ENCODE peak calls at places on chromosomes 16 and 17, in nine cellular contexts. One of them, this sample, is unnamed.

GRCh38 chr16:29899516-29900101 is at the start of gene SEZ6L2:
- DNase-seq in activated naive CD8-positive, alpha-beta T cell treated with anti-CD3 and anti-CD28 coated beads, Interleukin-2, amount 50 U/mL, for 24 hours: peak
- DNase-seq in stromal cell of bone marrow: peak
- DNase-seq in A172: peak
- DNase-seq in anterior cingulate cortex: peak
- DNase-seq in Caki2: peak
- DNase-seq in stimulated activated CD8-positive, alpha-beta memory T cell treated with anti-CD3 and anti-CD28 coated beads, Interleukin-4, amount 100 ng/mL, for 1 hour: no peak
- DNase-seq in NCI-H774: peak
- DNase-seq in activated T-cell treated with anti-CD3 and anti-CD28 coated beads for 1 hour: peak
- DNase-seq in this sample: no peak

GRCh38 chr16:68644715-68645493 is at the start of gene CDH3:
- DNase-seq in anterior cingulate cortex: no peak
- DNase-seq in activated T-cell treated with anti-CD3 and anti-CD28 coated beads for 1 hour: no peak
- DNase-seq in stimulated activated CD8-positive, alpha-beta memory T cell treated with anti-CD3 and anti-CD28 coated beads, Interleukin-4, amount 100 ng/mL, for 1 hour: no peak
- DNase-seq in NCI-H774: peak
- DNase-seq in Caki2: no peak
- DNase-seq in A172: no peak
- DNase-seq in stromal cell of bone marrow: no peak
- DNase-seq in activated naive CD8-positive, alpha-beta T cell treated with anti-CD3 and anti-CD28 coated beads, Interleukin-2, amount 50 U/mL, for 24 hours: peak
- DNase-seq in this sample: peak

GRCh38 chr16:57304169-57305061 is 19.9 kb upstream of the PLLP start:
- DNase-seq in activated T-cell treated with anti-CD3 and anti-CD28 coated beads for 1 hour: no peak
- DNase-seq in NCI-H774: no peak
- DNase-seq in Caki2: peak
- DNase-seq in activated naive CD8-positive, alpha-beta T cell treated with anti-CD3 and anti-CD28 coated beads, Interleukin-2, amount 50 U/mL, for 24 hours: no peak
- DNase-seq in stromal cell of bone marrow: no peak
- DNase-seq in anterior cingulate cortex: no peak
- DNase-seq in stimulated activated CD8-positive, alpha-beta memory T cell treated with anti-CD3 and anti-CD28 coated beads, Interleukin-4, amount 100 ng/mL, for 1 hour: no peak
- DNase-seq in A172: peak
- DNase-seq in this sample: no peak

GRCh38 chr17:55314784-55315491 is 50.2 kb downstream of the HLF start:
- DNase-seq in activated naive CD8-positive, alpha-beta T cell treated with anti-CD3 and anti-CD28 coated beads, Interleukin-2, amount 50 U/mL, for 24 hours: no peak
- DNase-seq in activated T-cell treated with anti-CD3 and anti-CD28 coated beads for 1 hour: no peak
- DNase-seq in anterior cingulate cortex: no peak
- DNase-seq in Caki2: no peak
- DNase-seq in NCI-H774: no peak
- DNase-seq in stimulated activated CD8-positive, alpha-beta memory T cell treated with anti-CD3 and anti-CD28 coated beads, Interleukin-4, amount 100 ng/mL, for 1 hour: no peak
- DNase-seq in A172: no peak
- DNase-seq in stromal cell of bone marrow: no peak
- DNase-seq in this sample: no peak

GRCh38 chr17:58324409-58325288 is 3.9 kb downstream of the TSPOAP1 start:
- DNase-seq in A172: no peak
- DNase-seq in NCI-H774: peak
- DNase-seq in anterior cingulate cortex: no peak
- DNase-seq in Caki2: no peak
- DNase-seq in stromal cell of bone marrow: no peak
- DNase-seq in stimulated activated CD8-positive, alpha-beta memory T cell treated with anti-CD3 and anti-CD28 coated beads, Interleukin-4, amount 100 ng/mL, for 1 hour: no peak
- DNase-seq in activated T-cell treated with anti-CD3 and anti-CD28 coated beads for 1 hour: no peak
- DNase-seq in activated naive CD8-positive, alpha-beta T cell treated with anti-CD3 and anti-CD28 coated beads, Interleukin-2, amount 50 U/mL, for 24 hours: no peak
- DNase-seq in this sample: no peak

GRCh38 chr17:2191785-2192184 is 111.8 kb downstream of the SMG6 start:
- DNase-seq in stimulated activated CD8-positive, alpha-beta memory T cell treated with anti-CD3 and anti-CD28 coated beads, Interleukin-4, amount 100 ng/mL, for 1 hour: no peak
- DNase-seq in stromal cell of bone marrow: no peak
- DNase-seq in A172: no peak
- DNase-seq in Caki2: no peak
- DNase-seq in anterior cingulate cortex: no peak
- DNase-seq in NCI-H774: no peak
- DNase-seq in activated naive CD8-positive, alpha-beta T cell treated with anti-CD3 and anti-CD28 coated beads, Interleukin-2, amount 50 U/mL, for 24 hours: no peak
- DNase-seq in activated T-cell treated with anti-CD3 and anti-CD28 coated beads for 1 hour: no peak
- DNase-seq in this sample: no peak

GRCh38 chr17:800446-801242 is 18.5 kb downstream of the MRM3 start:
- DNase-seq in activated T-cell treated with anti-CD3 and anti-CD28 coated beads for 1 hour: no peak
- DNase-seq in NCI-H774: no peak
- DNase-seq in A172: no peak
- DNase-seq in stromal cell of bone marrow: no peak
- DNase-seq in Caki2: no peak
- DNase-seq in stimulated activated CD8-positive, alpha-beta memory T cell treated with anti-CD3 and anti-CD28 coated beads, Interleukin-4, amount 100 ng/mL, for 1 hour: no peak
- DNase-seq in anterior cingulate cortex: no peak
- DNase-seq in activated naive CD8-positive, alpha-beta T cell treated with anti-CD3 and anti-CD28 coated beads, Interleukin-2, amount 50 U/mL, for 24 hours: no peak
- DNase-seq in this sample: no peak

GRCh38 chr17:7367918-7368596 is 12.8 kb upstream of the TNK1 start:
- DNase-seq in stromal cell of bone marrow: no peak
- DNase-seq in Caki2: no peak
- DNase-seq in activated T-cell treated with anti-CD3 and anti-CD28 coated beads for 1 hour: no peak
- DNase-seq in stimulated activated CD8-positive, alpha-beta memory T cell treated with anti-CD3 and anti-CD28 coated beads, Interleukin-4, amount 100 ng/mL, for 1 hour: no peak
- DNase-seq in NCI-H774: no peak
- DNase-seq in anterior cingulate cortex: no peak
- DNase-seq in A172: no peak
- DNase-seq in activated naive CD8-positive, alpha-beta T cell treated with anti-CD3 and anti-CD28 coated beads, Interleukin-2, amount 50 U/mL, for 24 hours: no peak
- DNase-seq in this sample: no peak

GRCh38 chr16:4687946-4688673 is 5.3 kb upstream of the NUDT16L1 start:
- DNase-seq in A172: no peak
- DNase-seq in stromal cell of bone marrow: no peak
- DNase-seq in activated naive CD8-positive, alpha-beta T cell treated with anti-CD3 and anti-CD28 coated beads, Interleukin-2, amount 50 U/mL, for 24 hours: no peak
- DNase-seq in activated T-cell treated with anti-CD3 and anti-CD28 coated beads for 1 hour: no peak
- DNase-seq in Caki2: no peak
- DNase-seq in stimulated activated CD8-positive, alpha-beta memory T cell treated with anti-CD3 and anti-CD28 coated beads, Interleukin-4, amount 100 ng/mL, for 1 hour: no peak
- DNase-seq in NCI-H774: no peak
- DNase-seq in anterior cingulate cortex: no peak
- DNase-seq in this sample: no peak

GRCh38 chr16:46688101-46688656 is 799 bp downstream of the VPS35 start:
- DNase-seq in anterior cingulate cortex: no peak
- DNase-seq in A172: no peak
- DNase-seq in Caki2: no peak
- DNase-seq in stimulated activated CD8-positive, alpha-beta memory T cell treated with anti-CD3 and anti-CD28 coated beads, Interleukin-4, amount 100 ng/mL, for 1 hour: no peak
- DNase-seq in stromal cell of bone marrow: no peak
- DNase-seq in NCI-H774: no peak
- DNase-seq in activated naive CD8-positive, alpha-beta T cell treated with anti-CD3 and anti-CD28 coated beads, Interleukin-2, amount 50 U/mL, for 24 hours: no peak
- DNase-seq in activated T-cell treated with anti-CD3 and anti-CD28 coated beads for 1 hour: no peak
- DNase-seq in this sample: no peak

GRCh38 chr17:8572767-8573166 is 57.8 kb downstream of the MYH10 start:
- DNase-seq in Caki2: no peak
- DNase-seq in activated naive CD8-positive, alpha-beta T cell treated with anti-CD3 and anti-CD28 coated beads, Interleukin-2, amount 50 U/mL, for 24 hours: no peak
- DNase-seq in activated T-cell treated with anti-CD3 and anti-CD28 coated beads for 1 hour: no peak
- DNase-seq in stromal cell of bone marrow: no peak
- DNase-seq in NCI-H774: no peak
- DNase-seq in anterior cingulate cortex: no peak
- DNase-seq in stimulated activated CD8-positive, alpha-beta memory T cell treated with anti-CD3 and anti-CD28 coated beads, Interleukin-4, amount 100 ng/mL, for 1 hour: no peak
- DNase-seq in A172: no peak
- DNase-seq in this sample: no peak

GRCh38 chr16:11560701-11561439 is 25.8 kb downstream of the LITAF start:
- DNase-seq in stimulated activated CD8-positive, alpha-beta memory T cell treated with anti-CD3 and anti-CD28 coated beads, Interleukin-4, amount 100 ng/mL, for 1 hour: peak
- DNase-seq in NCI-H774: no peak
- DNase-seq in activated naive CD8-positive, alpha-beta T cell treated with anti-CD3 and anti-CD28 coated beads, Interleukin-2, amount 50 U/mL, for 24 hours: peak
- DNase-seq in activated T-cell treated with anti-CD3 and anti-CD28 coated beads for 1 hour: peak
- DNase-seq in anterior cingulate cortex: no peak
- DNase-seq in Caki2: no peak
- DNase-seq in A172: no peak
- DNase-seq in stromal cell of bone marrow: no peak
- DNase-seq in this sample: peak

GRCh38 chr16:47713225-47713595 is 252.1 kb downstream of the PHKB start:
- DNase-seq in Caki2: peak
- DNase-seq in anterior cingulate cortex: no peak
- DNase-seq in stromal cell of bone marrow: no peak
- DNase-seq in NCI-H774: no peak
- DNase-seq in activated T-cell treated with anti-CD3 and anti-CD28 coated beads for 1 hour: no peak
- DNase-seq in A172: peak
- DNase-seq in activated naive CD8-positive, alpha-beta T cell treated with anti-CD3 and anti-CD28 coated beads, Interleukin-2, amount 50 U/mL, for 24 hours: no peak
- DNase-seq in stimulated activated CD8-positive, alpha-beta memory T cell treated with anti-CD3 and anti-CD28 coated beads, Interleukin-4, amount 100 ng/mL, for 1 hour: no peak
- DNase-seq in this sample: no peak

GRCh38 chr17:29180788-29181160 is 576 bp upstream of the MYO18A start:
- DNase-seq in A172: no peak
- DNase-seq in anterior cingulate cortex: no peak
- DNase-seq in stimulated activated CD8-positive, alpha-beta memory T cell treated with anti-CD3 and anti-CD28 coated beads, Interleukin-4, amount 100 ng/mL, for 1 hour: no peak
- DNase-seq in activated naive CD8-positive, alpha-beta T cell treated with anti-CD3 and anti-CD28 coated beads, Interleukin-2, amount 50 U/mL, for 24 hours: no peak
- DNase-seq in NCI-H774: no peak
- DNase-seq in Caki2: no peak
- DNase-seq in activated T-cell treated with anti-CD3 and anti-CD28 coated beads for 1 hour: no peak
- DNase-seq in stromal cell of bone marrow: no peak
- DNase-seq in this sample: no peak

GRCh38 chr16:89270666-89271345 is 53.3 kb downstream of the ZNF778 start:
- DNase-seq in Caki2: no peak
- DNase-seq in stimulated activated CD8-positive, alpha-beta memory T cell treated with anti-CD3 and anti-CD28 coated beads, Interleukin-4, amount 100 ng/mL, for 1 hour: no peak
- DNase-seq in NCI-H774: no peak
- DNase-seq in stromal cell of bone marrow: no peak
- DNase-seq in activated T-cell treated with anti-CD3 and anti-CD28 coated beads for 1 hour: no peak
- DNase-seq in anterior cingulate cortex: no peak
- DNase-seq in activated naive CD8-positive, alpha-beta T cell treated with anti-CD3 and anti-CD28 coated beads, Interleukin-2, amount 50 U/mL, for 24 hours: no peak
- DNase-seq in A172: no peak
- DNase-seq in this sample: no peak

GRCh38 chr17:13813347-13814240 is 211.9 kb upstream of the HS3ST3A1 start:
- DNase-seq in activated naive CD8-positive, alpha-beta T cell treated with anti-CD3 and anti-CD28 coated beads, Interleukin-2, amount 50 U/mL, for 24 hours: no peak
- DNase-seq in A172: no peak
- DNase-seq in anterior cingulate cortex: no peak
- DNase-seq in stimulated activated CD8-positive, alpha-beta memory T cell treated with anti-CD3 and anti-CD28 coated beads, Interleukin-4, amount 100 ng/mL, for 1 hour: no peak
- DNase-seq in activated T-cell treated with anti-CD3 and anti-CD28 coated beads for 1 hour: no peak
- DNase-seq in NCI-H774: no peak
- DNase-seq in Caki2: no peak
- DNase-seq in stromal cell of bone marrow: no peak
- DNase-seq in this sample: no peak

This sample was measured in T follicular helper cell.